ENCODE peak calls at places on chromosomes 2 and 18, in five cellular contexts. K is fibroblast of lung, Z is GM12865, N is A549, J is ovary. I is an unnamed sample.

GRCh38 chr2:241061275-241061674 is 40.8 kb downstream of the MTERF4 start:
- DNase-seq in K (peak), Z (no peak), N (no peak), J (no peak), I (peak)

GRCh38 chr2:169462896-169463695 is 16.2 kb upstream of the BBS5 start:
- DNase-seq in K (peak), Z (no peak), N (no peak), J (no peak), I (peak)

GRCh38 chr2:107325983-107326786 is 440.2 kb upstream of the ST6GAL2 start:
- DNase-seq in K (peak), Z (no peak), N (no peak), J (no peak), I (peak)

GRCh38 chr18:29418136-29418535 is 1241.2 kb upstream of the CDH2 start:
- DNase-seq in K (peak), Z (no peak), N (no peak), J (no peak), I (peak)

GRCh38 chr2:17587469-17587868 is 47.0 kb downstream of the VSNL1 start:
- DNase-seq in K (no peak), Z (no peak), N (no peak), J (no peak), I (no peak)

GRCh38 chr2:182504903-182505302 is 78.1 kb upstream of the PDE1A start:
- DNase-seq in K (peak), Z (no peak), N (no peak), J (no peak), I (peak)

GRCh38 chr2:70514612-70515055 is 39.0 kb downstream of the TGFA start:
- DNase-seq in K (no peak), Z (no peak), N (no peak), J (no peak), I (no peak)

GRCh38 chr2:241673189-241673663 is 13.4 kb downstream of the DTYMK start:
- DNase-seq in K (no peak), Z (no peak), N (no peak), J (no peak), I (no peak)

GRCh38 chr18:48002933-48003365 is 72.5 kb upstream of the SMAD2 start:
- DNase-seq in K (peak), Z (no peak), N (peak), J (no peak), I (peak)

DNA sequence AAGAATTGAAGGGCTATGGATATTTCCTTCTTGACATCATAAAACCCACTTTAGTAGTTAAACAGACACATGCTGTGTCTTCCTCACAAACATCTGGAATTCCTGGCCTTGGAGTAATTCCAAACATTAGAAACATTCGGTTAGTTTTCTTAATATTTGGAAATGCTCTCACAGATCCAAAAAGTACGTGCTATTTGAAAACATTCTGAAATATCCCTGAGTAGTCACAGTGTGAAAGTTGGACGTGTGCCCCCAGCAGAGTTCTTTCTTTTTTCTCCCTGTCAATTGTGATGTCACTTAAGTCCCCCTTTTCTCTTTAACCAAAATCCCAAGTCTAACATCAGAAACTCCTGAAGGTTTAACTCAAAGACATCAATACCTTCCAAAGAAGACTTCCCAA is 91.3 kb downstream of the ANTXR1 start:
- DNase-seq in K (no peak), Z (no peak), N (no peak), J (peak), I (no peak)
- TF ChIP-seq CTCF in K (no peak), Z (no peak), N (no peak), J (no peak), I (no peak)

GRCh38 chr2:44955593-44956449 is 14.3 kb downstream of the SIX3 start:
- DNase-seq in K (peak), Z (peak), N (peak), J (peak), I (peak)

GRCh38 chr2:44954306-44954901 is 12.9 kb downstream of the SIX3 start:
- DNase-seq in K (no peak), Z (no peak), N (no peak), J (no peak), I (no peak)

GRCh38 chr2:44956841-44957240 is 15.3 kb downstream of the SIX3 start:
- DNase-seq in K (peak), Z (no peak), N (no peak), J (no peak), I (no peak)

GRCh38 chr2:44953686-44953976 is 12.1 kb downstream of the SIX3 start:
- DNase-seq in K (no peak), Z (no peak), N (no peak), J (no peak), I (no peak)

DNA sequence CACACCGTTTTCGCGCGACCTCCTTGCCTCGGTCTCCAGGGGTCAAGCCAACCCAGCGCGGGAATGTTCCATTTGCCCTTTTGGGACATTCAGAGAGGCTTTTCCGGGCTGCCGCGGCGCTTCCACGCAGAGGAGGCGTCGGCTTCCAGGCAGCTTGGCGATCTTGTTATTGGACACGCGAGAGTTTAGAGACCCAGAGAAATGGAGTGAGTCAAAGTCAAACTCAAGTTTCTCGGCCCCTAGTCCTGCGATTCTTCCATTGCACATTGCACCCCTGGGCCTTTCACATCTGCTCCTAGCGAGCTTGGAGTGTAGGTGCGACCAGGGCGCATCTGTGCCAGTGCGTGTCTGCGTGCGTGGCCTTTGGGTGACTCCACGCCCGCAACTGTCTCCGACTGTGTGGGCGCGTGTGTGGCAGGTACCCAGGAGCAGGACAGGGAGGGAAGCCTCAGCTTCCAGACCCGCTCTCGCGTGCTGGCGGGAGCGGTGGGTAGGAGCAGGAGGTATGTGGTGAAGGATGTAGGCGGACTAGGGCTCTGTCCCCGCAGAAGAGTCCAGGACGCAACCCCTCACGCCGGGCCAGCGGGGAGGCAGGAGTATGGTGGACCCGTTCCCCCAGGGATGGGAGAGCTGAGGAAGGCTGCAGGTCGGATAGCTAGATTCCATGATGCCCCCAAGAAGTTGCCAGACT is 13.5 kb downstream of the SIX3 start:
- DNase-seq in K (no peak), Z (no peak), N (no peak), J (no peak), I (no peak)
- H3K4me3 ChIP-seq in K (peak), Z (peak), N (peak), J (no peak), I (no peak)

DNA sequence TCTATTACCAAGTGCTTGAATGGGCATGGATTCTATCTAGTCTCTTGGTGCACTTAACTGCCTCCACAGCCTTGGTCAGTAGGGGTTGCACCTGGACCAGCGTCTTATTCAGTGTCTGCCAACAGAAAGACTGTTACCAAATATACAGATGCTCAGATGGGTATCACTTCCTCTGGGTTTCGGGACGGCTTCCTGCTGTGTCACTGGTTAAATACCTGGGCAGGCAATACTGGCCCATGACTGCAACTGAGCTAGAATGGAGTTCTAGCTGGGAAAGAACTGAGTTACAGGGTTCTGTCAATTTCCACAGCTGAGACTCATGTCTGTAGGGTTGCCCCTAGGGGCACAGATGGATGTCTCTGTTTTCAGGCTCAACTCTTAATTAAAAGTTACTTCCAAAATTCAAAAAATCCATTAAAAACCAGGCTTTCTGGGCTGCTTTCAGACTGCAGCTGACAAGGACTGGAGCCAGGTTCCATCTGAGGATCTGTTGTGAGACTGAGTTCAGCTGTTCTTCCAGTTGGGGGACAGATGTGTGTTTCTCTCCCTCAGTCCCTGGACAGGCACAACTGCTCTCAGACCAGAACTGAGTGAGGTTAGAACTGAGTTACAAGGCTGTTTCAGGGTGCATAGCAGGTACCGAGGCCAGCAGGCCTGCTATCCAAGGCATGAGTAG is 789.6 kb upstream of the SLC8A1 start:
- DNase-seq in K (no peak), Z (peak), N (no peak), J (no peak), I (no peak)
- TF ChIP-seq CTCF in K (no peak), Z (no peak), N (no peak), J (no peak), I (no peak)

GRCh38 chr2:101830146-101830545 is 132.6 kb downstream of the MAP4K4 start:
- DNase-seq in K (no peak), Z (no peak), N (no peak), J (no peak), I (no peak)

GRCh38 chr2:101829429-101829828 is 131.9 kb downstream of the MAP4K4 start:
- DNase-seq in K (no peak), Z (no peak), N (no peak), J (no peak), I (no peak)

GRCh38 chr2:101829018-101829396 is 131.5 kb downstream of the MAP4K4 start:
- DNase-seq in K (no peak), Z (no peak), N (no peak), J (no peak), I (no peak)

GRCh38 chr2:101827246-101827645 is 129.7 kb downstream of the MAP4K4 start:
- DNase-seq in K (peak), Z (no peak), N (no peak), J (no peak), I (peak)

DNA sequence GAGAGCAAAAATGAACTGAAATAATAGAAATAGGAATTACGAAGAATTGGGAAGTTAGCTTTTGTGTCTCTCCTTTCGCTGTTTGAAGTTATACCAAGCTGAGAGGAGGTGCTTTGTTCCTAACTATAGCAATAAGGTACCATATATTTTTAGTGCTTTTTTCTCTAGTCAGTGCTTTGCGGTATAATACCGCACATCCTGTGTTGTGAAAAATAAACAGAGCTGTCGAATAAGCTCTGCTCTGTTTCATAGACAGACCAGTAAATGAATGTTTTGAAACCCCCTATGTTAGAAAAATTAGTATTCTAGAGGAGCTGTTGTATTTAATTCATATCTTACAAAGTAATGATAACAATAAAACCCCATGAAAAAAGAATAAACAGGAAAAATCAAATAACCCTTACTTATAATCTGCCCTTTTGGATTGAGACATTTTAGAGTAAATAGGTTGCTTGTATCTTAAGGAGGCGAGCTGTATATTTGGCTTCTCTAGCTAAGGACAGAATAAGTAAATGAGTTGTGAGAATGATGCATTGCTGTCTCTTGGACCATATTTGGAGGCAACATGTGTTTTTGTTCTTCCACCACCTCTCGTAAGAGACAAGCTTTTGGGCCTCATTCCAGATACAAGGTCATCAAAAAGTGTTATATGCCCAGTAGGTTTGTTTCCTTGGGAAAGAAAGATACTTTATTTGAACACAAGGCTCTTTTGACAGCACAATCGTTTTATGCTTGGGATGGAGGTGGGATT is 130.9 kb downstream of the MAP4K4 start:
- DNase-seq in K (peak), Z (peak), N (no peak), J (no peak), I (no peak)
- H3K4me3 ChIP-seq in K (no peak), Z (no peak), N (no peak), J (no peak), I (no peak)

GRCh38 chr2:201071305-201072200 is at the start of the genes HYCC2 and NDUFB3:
- DNase-seq in K (peak), Z (peak), N (peak), J (peak), I (peak)
- TF ChIP-seq CTCF in K (peak), Z (peak), N (peak), J (no peak), I (peak)

DNA sequence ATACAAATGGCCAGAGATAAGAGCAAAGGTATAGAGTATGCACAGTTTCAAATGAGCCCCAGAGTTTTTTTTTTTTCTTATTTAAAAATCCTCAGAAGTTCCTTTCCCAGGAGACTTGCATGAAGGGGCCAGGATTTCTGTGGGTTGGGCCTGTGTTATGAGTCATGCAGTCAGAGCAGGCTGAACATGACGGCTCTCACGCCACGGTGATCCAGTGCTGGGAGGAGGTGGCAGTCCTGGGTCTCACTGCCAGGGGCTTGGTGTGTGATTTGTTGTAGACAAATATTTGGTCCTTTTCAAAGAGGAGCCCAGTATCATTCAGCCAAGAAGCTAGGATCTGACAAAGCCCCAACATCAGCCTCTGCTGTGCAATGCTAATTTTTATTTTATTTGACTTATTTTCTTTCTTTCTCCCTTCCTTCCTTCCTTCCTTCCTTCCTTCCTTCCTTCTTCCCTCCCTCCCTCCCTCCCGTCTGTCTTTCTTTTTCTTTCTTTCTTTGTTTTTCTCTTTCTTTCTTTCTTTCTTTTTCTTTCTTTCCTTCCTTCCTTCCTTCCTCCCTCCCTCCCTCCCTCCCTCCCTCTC is 10.4 kb upstream of the KCNE4 start:
- DNase-seq in K (peak), Z (peak), N (peak), J (peak), I (peak)
- H3K4me3 ChIP-seq in K (no peak), Z (no peak), N (no peak), J (no peak), I (no peak)

GRCh38 chr2:239308696-239309397 is 92.0 kb downstream of the HDAC4 start:
- DNase-seq in K (peak), Z (no peak), N (no peak), J (peak), I (peak)
- TF ChIP-seq CTCF in K (no peak), Z (no peak), N (no peak), J (no peak), I (no peak)

DNA sequence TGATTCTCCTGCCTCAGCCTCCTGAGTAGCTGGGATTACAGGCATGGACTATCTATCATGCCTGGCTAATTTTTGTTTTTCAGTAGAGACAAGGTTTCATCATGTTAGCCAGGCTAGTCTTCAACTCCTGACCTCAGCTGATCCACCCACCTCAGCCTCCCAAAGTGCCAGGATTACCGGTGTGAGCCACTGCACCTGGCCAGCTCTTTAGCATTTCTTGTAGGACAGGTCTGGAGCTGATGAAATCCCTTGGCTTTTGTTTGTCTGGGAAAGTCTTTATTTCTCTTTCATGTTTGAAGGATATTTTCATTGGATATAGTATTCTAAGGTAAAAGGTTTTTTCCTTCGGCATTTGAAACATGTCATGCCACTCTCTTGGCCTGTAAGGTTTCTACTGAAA is 20.2 kb downstream of the VPS54 start:
- DNase-seq in K (no peak), Z (no peak), N (no peak), J (no peak), I (no peak)
- H3K4me3 ChIP-seq in K (no peak), Z (no peak), N (no peak), J (no peak), I (no peak)

I was measured in astrocyte of the spinal cord.